ENCODE peak calls at places on chromosome 11, in ten cellular contexts. Y is NCI-H2081; S is Caki2; W is substantia nigra; F is stimulated activated CD8-positive, alpha-beta memory T cell treated with anti-CD3 and anti-CD28 coated beads, Interleukin-15, amount 100 ng/mL, for 1 hour; P is left ventricle myocardium inferior; A is Peyer's patch; V is activated T-helper 1 cell treated with anti-CD3 and anti-CD28 coated beads, Interleukin-2, amount 50 U/mL, for 16 hours; C is amygdala; M is cardiac fibroblast. Q is an unnamed sample.

GRCh38 chr11:110818032-110818687 is 105.9 kb upstream of the ARHGAP20 start:
- DNase-seq in Y (no peak), S (no peak), W (no peak), F (no peak), P (no peak), A (no peak), V (no peak), C (no peak), M (peak; percentile 26), Q (no peak)

GRCh38 chr11:120073196-120073595 is 64.7 kb downstream of the TRIM29 start:
- DNase-seq in Y (no peak), S (no peak), W (no peak), F (no peak), P (no peak), A (no peak), V (no peak), C (peak; percentile 37), M (no peak), Q (no peak)

GRCh38 chr11:57490456-57491248 is 24.9 kb downstream of the SLC43A1 start:
- DNase-seq in Y (no peak), S (no peak), W (no peak), F (no peak), P (no peak), A (no peak), V (no peak), C (no peak), M (no peak), Q (no peak)

GRCh38 chr11:128716661-128717210 is 22.9 kb downstream of the FLI1 start:
- DNase-seq in Y (peak; percentile 18), S (no peak), W (no peak), F (no peak), P (no peak), A (no peak), V (peak; percentile 38), C (no peak), M (peak; percentile 80), Q (peak; percentile 28)

GRCh38 chr11:1165256-1166041 is 7.7 kb downstream of the MUC5AC start:
- DNase-seq in Y (no peak), S (no peak), W (no peak), F (no peak), P (peak; percentile 13), A (peak; percentile 30), V (no peak), C (no peak), M (no peak), Q (no peak)

GRCh38 chr11:120141144-120142071 is 3.5 kb upstream of the TRIM29 start:
- DNase-seq in Y (peak; percentile 10), S (no peak), W (no peak), F (no peak), P (no peak), A (no peak), V (no peak), C (no peak), M (no peak), Q (peak; percentile 1)

GRCh38 chr11:35046606-35047005 is 92.4 kb upstream of the CD44 start:
- DNase-seq in Y (no peak), S (no peak), W (no peak), F (no peak), P (no peak), A (no peak), V (no peak), C (no peak), M (no peak), Q (no peak)

GRCh38 chr11:40602866-40603578 is 856.4 kb downstream of the LRRC4C start:
- DNase-seq in Y (no peak), S (peak; percentile 30), W (no peak), F (no peak), P (no peak), A (no peak), V (no peak), C (no peak), M (no peak), Q (no peak)

GRCh38 chr11:79236541-79236971 is 204.3 kb downstream of the TENM4 start:
- DNase-seq in Y (no peak), S (no peak), W (no peak), F (no peak), P (no peak), A (no peak), V (no peak), C (no peak), M (peak; percentile 71), Q (no peak)

GRCh38 chr11:86773009-86773408 is 27.3 kb upstream of the PRSS23 start:
- DNase-seq in Y (no peak), S (no peak), W (no peak), F (no peak), P (no peak), A (no peak), V (no peak), C (no peak), M (no peak), Q (no peak)